ENCODE peak calls at places on chromosomes 5 and 9, in six cellular contexts. One of them, this sample, is unnamed.

GRCh38 chr5:169791251-169791650 is 154.2 kb downstream of the DOCK2 start:
- DNase-seq in astrocyte: peak; percentile 37
- DNase-seq in brain microvascular endothelial cell: no peak
- DNase-seq in aorta: no peak
- DNase-seq in dorsolateral prefrontal cortex: no peak
- DNase-seq in cardiac muscle cell: no peak
- DNase-seq in this sample: no peak

GRCh38 chr5:171269717-171270116 is 39.3 kb upstream of the TLX3 start:
- DNase-seq in cardiac muscle cell: no peak
- DNase-seq in brain microvascular endothelial cell: no peak
- DNase-seq in astrocyte: peak; percentile 14
- DNase-seq in aorta: no peak
- DNase-seq in dorsolateral prefrontal cortex: no peak
- DNase-seq in this sample: no peak

GRCh38 chr9:11962327-11962726 is 730.9 kb upstream of the TYRP1 start:
- DNase-seq in dorsolateral prefrontal cortex: no peak
- DNase-seq in astrocyte: no peak
- DNase-seq in aorta: no peak
- DNase-seq in cardiac muscle cell: no peak
- DNase-seq in brain microvascular endothelial cell: no peak
- DNase-seq in this sample: no peak

GRCh38 chr5:149162401-149163084 is 21.2 kb downstream of the ABLIM3 start:
- DNase-seq in astrocyte: peak; percentile 84
- DNase-seq in cardiac muscle cell: no peak
- DNase-seq in aorta: no peak
- DNase-seq in dorsolateral prefrontal cortex: no peak
- DNase-seq in brain microvascular endothelial cell: peak; percentile 51
- DNase-seq in this sample: no peak

GRCh38 chr9:113537227-113537810 is 73.8 kb downstream of the RGS3 start:
- DNase-seq in dorsolateral prefrontal cortex: no peak
- DNase-seq in cardiac muscle cell: no peak
- DNase-seq in astrocyte: no peak
- DNase-seq in aorta: no peak
- DNase-seq in brain microvascular endothelial cell: no peak
- DNase-seq in this sample: no peak

GRCh38 chr5:37771203-37771611 is 68.6 kb downstream of the GDNF start:
- DNase-seq in dorsolateral prefrontal cortex: no peak
- DNase-seq in astrocyte: no peak
- DNase-seq in cardiac muscle cell: no peak
- DNase-seq in aorta: no peak
- DNase-seq in brain microvascular endothelial cell: no peak
- DNase-seq in this sample: no peak

GRCh38 chr5:170591055-170591454 is 87.2 kb downstream of the KCNIP1 start:
- DNase-seq in aorta: no peak
- DNase-seq in cardiac muscle cell: no peak
- DNase-seq in astrocyte: no peak
- DNase-seq in brain microvascular endothelial cell: no peak
- DNase-seq in dorsolateral prefrontal cortex: no peak
- DNase-seq in this sample: no peak

GRCh38 chr5:14171091-14171490 is 27.9 kb downstream of the TRIO start:
- DNase-seq in dorsolateral prefrontal cortex: no peak
- DNase-seq in brain microvascular endothelial cell: no peak
- DNase-seq in cardiac muscle cell: no peak
- DNase-seq in aorta: no peak
- DNase-seq in astrocyte: no peak
- DNase-seq in this sample: no peak

GRCh38 chr5:107950774-107951173 is 280.0 kb upstream of the EFNA5 start:
- DNase-seq in aorta: no peak
- DNase-seq in dorsolateral prefrontal cortex: no peak
- DNase-seq in astrocyte: no peak
- DNase-seq in cardiac muscle cell: no peak
- DNase-seq in brain microvascular endothelial cell: no peak
- DNase-seq in this sample: no peak

GRCh38 chr9:106287108-106287631 is 575.8 kb upstream of the ZNF462 start:
- DNase-seq in cardiac muscle cell: no peak
- DNase-seq in aorta: no peak
- DNase-seq in brain microvascular endothelial cell: no peak
- DNase-seq in dorsolateral prefrontal cortex: no peak
- DNase-seq in astrocyte: no peak
- DNase-seq in this sample: no peak

GRCh38 chr5:145797336-145797735 is 37.8 kb downstream of the PRELID2 start:
- DNase-seq in astrocyte: peak; percentile 22
- DNase-seq in brain microvascular endothelial cell: peak; percentile 51
- DNase-seq in dorsolateral prefrontal cortex: no peak
- DNase-seq in cardiac muscle cell: no peak
- DNase-seq in aorta: no peak
- DNase-seq in this sample: no peak

GRCh38 chr5:62077823-62078550 is 228.0 kb upstream of the KIF2A start:
- DNase-seq in brain microvascular endothelial cell: no peak
- DNase-seq in astrocyte: no peak
- DNase-seq in aorta: no peak
- DNase-seq in dorsolateral prefrontal cortex: no peak
- DNase-seq in cardiac muscle cell: no peak
- DNase-seq in this sample: no peak

GRCh38 chr5:33272288-33272687 is 168.5 kb upstream of the TARS1 start:
- DNase-seq in dorsolateral prefrontal cortex: no peak
- DNase-seq in brain microvascular endothelial cell: peak; percentile 73
- DNase-seq in aorta: no peak
- DNase-seq in cardiac muscle cell: no peak
- DNase-seq in astrocyte: peak; percentile 94
- DNase-seq in this sample: no peak

GRCh38 chr5:105953616-105954015 is 1717.1 kb downstream of the EFNA5 start:
- DNase-seq in cardiac muscle cell: no peak
- DNase-seq in aorta: no peak
- DNase-seq in dorsolateral prefrontal cortex: no peak
- DNase-seq in brain microvascular endothelial cell: no peak
- DNase-seq in astrocyte: no peak
- DNase-seq in this sample: no peak

GRCh38 chr9:97928968-97929604 is 6.8 kb upstream of the TRMO start:
- DNase-seq in cardiac muscle cell: no peak
- DNase-seq in brain microvascular endothelial cell: no peak
- DNase-seq in astrocyte: no peak
- DNase-seq in aorta: no peak
- DNase-seq in dorsolateral prefrontal cortex: no peak
- DNase-seq in this sample: no peak

GRCh38 chr5:34699155-34700077 is 43.3 kb downstream of the RAI14 start:
- DNase-seq in dorsolateral prefrontal cortex: no peak
- DNase-seq in astrocyte: no peak
- DNase-seq in aorta: no peak
- DNase-seq in brain microvascular endothelial cell: no peak
- DNase-seq in cardiac muscle cell: peak; percentile 31
- DNase-seq in this sample: no peak

GRCh38 chr9:126860757-126861466 is 473 bp downstream of the ZBTB34 start:
- DNase-seq in cardiac muscle cell: peak; percentile 52
- DNase-seq in aorta: peak; percentile 68
- DNase-seq in brain microvascular endothelial cell: no peak
- DNase-seq in dorsolateral prefrontal cortex: no peak
- DNase-seq in astrocyte: no peak
- DNase-seq in this sample: no peak

GRCh38 chr5:10639846-10640368 is 76.0 kb downstream of the ANKRD33B start:
- DNase-seq in cardiac muscle cell: no peak
- DNase-seq in brain microvascular endothelial cell: no peak
- DNase-seq in astrocyte: no peak
- DNase-seq in aorta: no peak
- DNase-seq in dorsolateral prefrontal cortex: no peak
- DNase-seq in this sample: no peak

GRCh38 chr5:58452566-58453258 is 7.2 kb downstream of the PLK2 start:
- DNase-seq in astrocyte: no peak
- DNase-seq in cardiac muscle cell: no peak
- DNase-seq in aorta: no peak
- DNase-seq in dorsolateral prefrontal cortex: no peak
- DNase-seq in brain microvascular endothelial cell: no peak
- DNase-seq in this sample: no peak

GRCh38 chr9:4066682-4067081 is 233.2 kb downstream of the GLIS3 start:
- DNase-seq in dorsolateral prefrontal cortex: no peak
- DNase-seq in brain microvascular endothelial cell: no peak
- DNase-seq in cardiac muscle cell: no peak
- DNase-seq in aorta: no peak
- DNase-seq in astrocyte: no peak
- DNase-seq in this sample: no peak

GRCh38 chr9:4068449-4068848 is 231.4 kb downstream of the GLIS3 start:
- DNase-seq in aorta: no peak
- DNase-seq in astrocyte: no peak
- DNase-seq in dorsolateral prefrontal cortex: no peak
- DNase-seq in brain microvascular endothelial cell: no peak
- DNase-seq in cardiac muscle cell: peak; percentile 23
- DNase-seq in this sample: no peak

GRCh38 chr9:4070266-4070665 is 229.6 kb downstream of the GLIS3 start:
- DNase-seq in dorsolateral prefrontal cortex: no peak
- DNase-seq in aorta: no peak
- DNase-seq in cardiac muscle cell: no peak
- DNase-seq in astrocyte: no peak
- DNase-seq in brain microvascular endothelial cell: no peak
- DNase-seq in this sample: no peak

GRCh38 chr9:4069457-4070162 is 230.3 kb downstream of the GLIS3 start:
- DNase-seq in cardiac muscle cell: peak; percentile 79
- DNase-seq in astrocyte: no peak
- DNase-seq in dorsolateral prefrontal cortex: no peak
- DNase-seq in aorta: no peak
- DNase-seq in brain microvascular endothelial cell: no peak
- DNase-seq in this sample: no peak

GRCh38 chr9:4068914-4069313 is 231.0 kb downstream of the GLIS3 start:
- DNase-seq in brain microvascular endothelial cell: no peak
- DNase-seq in astrocyte: no peak
- DNase-seq in dorsolateral prefrontal cortex: no peak
- DNase-seq in aorta: no peak
- DNase-seq in cardiac muscle cell: no peak
- DNase-seq in this sample: no peak
- H3K27ac ChIP-seq in brain microvascular endothelial cell: no peak overlapping the region
- H3K27ac ChIP-seq in astrocyte: no peak overlapping the region
- H3K27ac ChIP-seq in dorsolateral prefrontal cortex: no peak overlapping the region
- H3K27ac ChIP-seq in aorta: no peak overlapping the region
- H3K27ac ChIP-seq in cardiac muscle cell: peak overlapping the region; percentile 96
- H3K27ac ChIP-seq in this sample: no peak overlapping the region

GRCh38 chr9:95129651-95130291 is 187.7 kb downstream of the FANCC start:
- DNase-seq in dorsolateral prefrontal cortex: no peak
- DNase-seq in cardiac muscle cell: no peak
- DNase-seq in astrocyte: no peak
- DNase-seq in aorta: no peak
- DNase-seq in brain microvascular endothelial cell: no peak
- DNase-seq in this sample: no peak

GRCh38 chr9:95126739-95127138 is 190.8 kb downstream of the FANCC start:
- DNase-seq in astrocyte: no peak
- DNase-seq in dorsolateral prefrontal cortex: no peak
- DNase-seq in aorta: no peak
- DNase-seq in cardiac muscle cell: no peak
- DNase-seq in brain microvascular endothelial cell: no peak
- DNase-seq in this sample: no peak

GRCh38 chr9:95125652-95126051 is 191.9 kb downstream of the FANCC start:
- DNase-seq in astrocyte: no peak
- DNase-seq in brain microvascular endothelial cell: no peak
- DNase-seq in cardiac muscle cell: no peak
- DNase-seq in dorsolateral prefrontal cortex: no peak
- DNase-seq in aorta: no peak
- DNase-seq in this sample: no peak

GRCh38 chr9:95128177-95128524 is 189.4 kb downstream of the FANCC start:
- DNase-seq in astrocyte: no peak
- DNase-seq in cardiac muscle cell: no peak
- DNase-seq in dorsolateral prefrontal cortex: no peak
- DNase-seq in brain microvascular endothelial cell: no peak
- DNase-seq in aorta: no peak
- DNase-seq in this sample: no peak

DNA sequence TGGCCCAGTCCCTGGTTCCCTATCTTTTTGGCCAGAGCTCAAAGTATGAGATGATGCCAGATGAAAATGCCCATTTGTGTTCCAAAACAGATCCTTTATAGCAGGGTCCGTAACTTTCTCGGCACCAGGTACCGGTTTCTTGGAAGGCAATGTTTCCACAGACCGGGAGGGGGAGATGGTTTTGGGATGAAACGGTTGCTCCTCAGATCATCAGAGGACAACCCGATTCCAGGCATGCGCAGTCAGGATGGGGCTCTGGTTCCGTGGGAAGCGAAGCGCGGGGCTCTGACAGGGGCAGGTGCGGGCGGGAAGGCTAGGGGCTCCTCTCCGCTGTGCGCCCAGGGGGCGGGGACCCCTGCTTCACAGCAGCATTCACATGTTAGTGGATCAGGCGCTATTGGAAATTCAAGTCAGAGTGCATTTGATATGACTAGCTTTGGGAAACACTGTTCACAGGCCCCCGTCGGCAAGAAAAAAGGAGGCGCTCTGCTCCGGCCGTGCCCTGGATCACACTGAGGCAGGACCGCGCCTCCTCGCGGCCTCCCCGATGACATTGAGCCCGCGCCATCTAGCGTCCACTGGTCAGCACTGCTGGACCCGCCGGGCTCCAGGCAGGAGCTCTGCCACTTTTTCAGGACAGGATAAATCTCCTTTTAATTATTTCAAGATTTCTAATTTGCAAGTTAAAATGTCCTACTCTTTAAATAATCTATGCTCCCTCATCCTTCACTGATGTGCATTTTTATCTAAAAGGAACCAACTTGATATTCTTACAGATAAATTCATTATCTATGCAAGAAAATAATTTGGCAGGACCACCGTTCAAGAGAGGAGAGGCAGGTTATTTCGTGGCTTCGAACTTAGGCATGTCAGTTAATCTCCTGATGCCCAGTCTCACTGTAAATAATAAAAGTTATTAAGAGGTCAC is 190.0 kb downstream of the FANCC start:
- DNase-seq in cardiac muscle cell: peak; percentile 89
- DNase-seq in astrocyte: peak; percentile 52
- DNase-seq in aorta: peak; percentile 92
- DNase-seq in brain microvascular endothelial cell: peak; percentile 74
- DNase-seq in dorsolateral prefrontal cortex: peak; percentile 89
- DNase-seq in this sample: peak; percentile 57
- H3K27ac ChIP-seq in cardiac muscle cell: no peak overlapping the region
- H3K27ac ChIP-seq in astrocyte: no peak overlapping the region
- H3K27ac ChIP-seq in aorta: peak overlapping the region; percentile 72
- H3K27ac ChIP-seq in brain microvascular endothelial cell: no peak overlapping the region
- H3K27ac ChIP-seq in dorsolateral prefrontal cortex: peak overlapping the region; percentile 71
- H3K27ac ChIP-seq in this sample: peak overlapping the region; percentile 50

DNA sequence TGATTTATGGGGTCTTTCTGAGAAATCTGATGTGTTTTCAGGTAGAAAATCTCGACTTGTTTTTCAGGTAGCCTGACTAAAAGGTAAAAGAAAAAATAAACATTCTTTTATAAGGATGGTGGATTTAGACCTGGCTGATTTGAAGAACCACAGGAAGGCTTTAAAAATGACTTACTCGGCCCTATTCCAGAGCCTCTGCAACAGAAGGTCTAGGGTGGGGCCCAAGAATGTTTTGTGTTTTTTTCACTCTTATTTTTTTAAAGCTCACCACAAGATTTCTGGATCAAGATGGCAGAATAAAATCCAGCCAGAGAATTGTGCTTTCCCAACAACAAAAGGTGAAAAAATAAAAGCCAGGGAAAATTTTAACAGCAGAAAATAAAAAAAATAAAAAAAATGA is 59.1 kb downstream of the FNBP1 start:
- DNase-seq in cardiac muscle cell: no peak
- DNase-seq in brain microvascular endothelial cell: no peak
- DNase-seq in dorsolateral prefrontal cortex: no peak
- DNase-seq in astrocyte: peak; percentile 79
- DNase-seq in aorta: no peak
- DNase-seq in this sample: no peak
- H3K27ac ChIP-seq in cardiac muscle cell: no peak overlapping the region
- H3K27ac ChIP-seq in brain microvascular endothelial cell: no peak overlapping the region
- H3K27ac ChIP-seq in dorsolateral prefrontal cortex: no peak overlapping the region
- H3K27ac ChIP-seq in astrocyte: no peak overlapping the region
- H3K27ac ChIP-seq in aorta: no peak overlapping the region
- H3K27ac ChIP-seq in this sample: no peak overlapping the region

GRCh38 chr9:124296094-124296493 is 38.3 kb downstream of the NEK6 start:
- DNase-seq in brain microvascular endothelial cell: no peak
- DNase-seq in aorta: no peak
- DNase-seq in cardiac muscle cell: no peak
- DNase-seq in astrocyte: no peak
- DNase-seq in dorsolateral prefrontal cortex: no peak
- DNase-seq in this sample: no peak
- H3K27ac ChIP-seq in brain microvascular endothelial cell: no peak overlapping the region
- H3K27ac ChIP-seq in aorta: no peak overlapping the region
- H3K27ac ChIP-seq in cardiac muscle cell: no peak overlapping the region
- H3K27ac ChIP-seq in astrocyte: no peak overlapping the region
- H3K27ac ChIP-seq in dorsolateral prefrontal cortex: no peak overlapping the region
- H3K27ac ChIP-seq in this sample: peak overlapping the region; percentile 12